ENCODE peak calls at places on chromosomes 3 and 15, in four cellular contexts. U is HepG2, I is GM12878, P is K562. Z is an unnamed sample.

GRCh38 chr3:189726277-189726676 is 95.1 kb downstream of the TP63 start:
- DNase-seq in U (no peak), I (no peak), P (no peak), Z (no peak)

GRCh38 chr3:82354181-82354696 is 592.8 kb upstream of the GBE1 start:
- DNase-seq in U (no peak), I (no peak), P (no peak), Z (no peak)

GRCh38 chr3:10890665-10891064 is 74.6 kb downstream of the SLC6A11 start:
- DNase-seq in U (no peak), I (no peak), P (no peak), Z (no peak)

GRCh38 chr15:68796576-68796975 is 24.1 kb downstream of the ANP32A start:
- DNase-seq in U (no peak), I (no peak), P (no peak), Z (no peak)

GRCh38 chr3:98778383-98778782 is 15.2 kb downstream of the ST3GAL6 start:
- DNase-seq in U (no peak), I (no peak), P (no peak), Z (no peak)

GRCh38 chr15:36090276-36090946 is 489.0 kb upstream of the CDIN1 start:
- DNase-seq in U (no peak), I (no peak), P (no peak), Z (no peak)

GRCh38 chr3:151919446-151919845 is 46.0 kb downstream of the SUCNR1 start:
- DNase-seq in U (no peak), I (no peak), P (no peak), Z (no peak)

GRCh38 chr15:28947241-28947674 is 61.5 kb downstream of the APBA2 start:
- DNase-seq in U (no peak), I (no peak), P (no peak), Z (no peak)

GRCh38 chr3:21781371-21781770 is 30.4 kb upstream of the ZNF385D start:
- DNase-seq in U (no peak), I (no peak), P (no peak), Z (no peak)

GRCh38 chr3:9316881-9317341 is 45.9 kb upstream of the THUMPD3 start:
- DNase-seq in U (no peak), I (no peak), P (no peak), Z (no peak)

GRCh38 chr15:101449471-101450425 is 39.8 kb downstream of the PCSK6 start:
- DNase-seq in U (no peak), I (no peak), P (no peak), Z (no peak)

GRCh38 chr3:184907941-184908649 is 96.1 kb downstream of the VPS8 start:
- DNase-seq in U (no peak), I (no peak), P (no peak), Z (no peak)

GRCh38 chr3:23797490-23797889 is 8.3 kb upstream of the UBE2E1 start:
- DNase-seq in U (no peak), I (peak; percentile 65), P (no peak), Z (no peak)

GRCh38 chr15:35455201-35455600 is 90.8 kb downstream of the DPH6 start:
- DNase-seq in U (no peak), I (no peak), P (no peak), Z (no peak)

GRCh38 chr3:48142316-48142870 is 45.8 kb downstream of the CDC25A start:
- DNase-seq in U (no peak), I (no peak), P (no peak), Z (no peak)

GRCh38 chr3:197298858-197299854 is 744 bp upstream of the DLG1 start:
- DNase-seq in U (peak; percentile 49), I (no peak), P (peak; percentile 60), Z (peak; percentile 45)
- TF ChIP-seq FOXK2 in U (no peak), I (no peak), P (no peak), Z (no peak)

DNA sequence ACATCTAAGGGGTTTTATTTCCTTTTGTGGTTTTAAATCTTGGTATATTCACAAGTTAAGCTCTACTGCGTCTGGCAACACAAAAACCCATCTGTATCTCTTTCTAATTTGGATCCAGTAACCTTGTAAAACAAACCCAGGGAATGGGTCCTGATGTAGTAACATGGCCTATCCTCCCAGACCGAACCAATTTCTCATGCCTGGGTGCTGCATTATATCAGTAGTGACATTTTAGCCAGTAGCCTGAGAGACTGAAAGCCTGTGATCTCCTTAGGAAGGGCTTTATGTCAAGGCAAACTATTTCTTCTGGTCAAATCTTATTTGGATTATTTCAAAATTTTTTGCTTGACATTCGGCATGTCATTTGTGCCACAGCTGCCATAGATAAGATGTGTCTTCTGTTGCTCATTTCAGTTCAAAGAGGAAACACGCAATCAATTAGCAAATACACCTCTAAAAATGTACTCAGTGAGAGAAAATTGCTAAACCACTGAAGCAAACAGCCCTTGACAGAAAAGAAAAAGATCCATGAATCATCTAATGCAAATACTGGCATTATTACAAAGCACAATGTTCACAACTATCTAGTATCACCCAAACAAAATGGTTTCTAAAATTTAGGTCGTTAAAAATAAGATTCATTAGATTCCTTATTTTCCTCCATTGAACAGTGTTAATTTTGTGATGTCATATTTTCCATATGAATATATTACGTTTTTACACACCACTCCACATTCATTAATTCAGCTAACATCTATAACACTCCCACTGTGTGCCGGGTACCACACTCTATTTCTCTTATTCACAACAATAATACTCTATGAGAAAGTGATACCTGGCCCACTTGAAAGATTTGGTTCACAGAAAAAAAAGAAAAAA is 4.0 kb downstream of the NPTN start:
- DNase-seq in U (peak; percentile 74), I (no peak), P (no peak), Z (no peak)
- TF ChIP-seq FOXK2 in U (no peak), I (no peak), P (no peak), Z (no peak)

DNA sequence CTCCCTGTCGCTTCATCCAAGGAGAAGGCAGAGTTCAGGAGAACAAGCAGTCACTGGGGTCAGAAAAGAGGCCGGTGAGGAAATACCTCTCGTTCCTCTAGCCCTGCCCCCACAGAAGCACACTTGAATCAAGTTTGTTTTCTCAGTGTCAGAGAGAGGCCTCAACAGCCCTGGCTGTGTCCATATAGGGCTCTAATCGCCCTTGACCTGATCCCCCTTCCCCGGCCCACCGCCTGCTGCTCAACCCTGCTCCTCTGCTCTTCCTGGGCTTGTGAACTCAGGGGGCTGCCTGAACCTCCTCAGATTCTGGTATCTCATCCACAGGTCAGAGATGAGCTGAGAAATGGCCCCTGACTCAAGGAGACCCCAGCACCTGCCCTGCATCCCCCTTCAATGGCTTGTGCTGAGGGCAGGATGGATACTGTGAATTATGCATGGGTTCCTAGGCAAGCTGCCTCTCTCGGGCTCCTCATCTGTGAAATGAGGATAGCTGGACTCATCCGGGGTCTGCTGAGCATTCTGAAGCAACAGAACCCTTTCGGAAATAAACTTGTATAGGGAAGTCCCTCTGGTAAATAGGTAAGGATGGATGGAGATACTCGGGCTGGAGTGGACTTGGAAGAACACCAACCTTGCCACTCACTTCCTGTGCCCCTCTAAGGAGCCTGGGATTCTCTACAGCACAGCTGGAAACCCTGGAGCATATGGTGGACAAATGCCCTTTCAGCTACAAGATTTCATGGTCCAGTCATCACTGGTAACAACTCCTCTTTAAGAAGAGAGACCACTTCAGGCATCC is 147.5 kb downstream of the STT3B start:
- DNase-seq in U (peak; percentile 67), I (no peak), P (no peak), Z (no peak)
- TF ChIP-seq FOXK2 in U (no peak), I (no peak), P (no peak), Z (no peak)

GRCh38 chr15:78364233-78364632 is 24.1 kb downstream of the CRABP1 start:
- DNase-seq in U (no peak), I (no peak), P (no peak), Z (no peak)
- TF ChIP-seq FOXK2 in U (no peak), I (no peak), P (no peak), Z (no peak)

GRCh38 chr3:190807719-190808375 is 54.6 kb downstream of the GMNC start:
- DNase-seq in U (peak; percentile 2), I (no peak), P (no peak), Z (no peak)

GRCh38 chr3:190810957-190811356 is 51.5 kb downstream of the GMNC start:
- DNase-seq in U (no peak), I (no peak), P (no peak), Z (no peak)

GRCh38 chr3:190811775-190812480 is 50.6 kb downstream of the GMNC start:
- DNase-seq in U (peak; percentile 54), I (no peak), P (peak; percentile 21), Z (peak; percentile 37)

GRCh38 chr3:190809351-190809750 is 53.1 kb downstream of the GMNC start:
- DNase-seq in U (no peak), I (no peak), P (no peak), Z (no peak)
- TF ChIP-seq FOXK2 in U (no peak), I (no peak), P (no peak), Z (no peak)

Z was measured in HEK293T.